ENCODE peak calls at places on chromosomes 16 and 17, in six cellular contexts. U, S, K, J, P and V are unnamed samples.

GRCh38 chr17:27521281-27522027 is 65.2 kb downstream of the KSR1 start:
- DNase-seq in U (no peak), S (no peak), K (no peak), J (no peak), P (no peak), V (no peak)

GRCh38 chr17:57940653-57941329 is 14.4 kb downstream of the CUEDC1 start:
- DNase-seq in U (no peak), S (no peak), K (no peak), J (no peak), P (no peak), V (peak; percentile 63)

GRCh38 chr17:10234033-10234432 is 35.6 kb upstream of the GAS7 start:
- DNase-seq in U (no peak), S (no peak), K (no peak), J (no peak), P (no peak), V (no peak)

GRCh38 chr17:30084773-30085172 is 31.8 kb upstream of the NSRP1 start:
- DNase-seq in U (peak; percentile 27), S (no peak), K (no peak), J (no peak), P (no peak), V (no peak)

GRCh38 chr16:73713817-73714495 is 582.7 kb upstream of the PSMD7 start:
- DNase-seq in U (peak; percentile 52), S (no peak), K (no peak), J (no peak), P (no peak), V (peak; percentile 12)

GRCh38 chr17:59901604-59902003 is 8.7 kb downstream of the RPS6KB1 start:
- DNase-seq in U (no peak), S (no peak), K (no peak), J (no peak), P (no peak), V (no peak)

GRCh38 chr17:29107933-29108805 is 65.2 kb downstream of the PIPOX start:
- DNase-seq in U (no peak), S (no peak), K (no peak), J (peak; percentile 68), P (no peak), V (no peak)

GRCh38 chr16:35733971-35734702 is 2274.7 kb downstream of the TP53TG3F start:
- DNase-seq in U (no peak), S (no peak), K (no peak), J (no peak), P (peak; percentile 61), V (no peak)

GRCh38 chr17:82164853-82165252 is 47.8 kb downstream of the CCDC57 start:
- DNase-seq in U (no peak), S (no peak), K (no peak), J (no peak), P (no peak), V (no peak)

GRCh38 chr16:23343643-23344612 is 41.8 kb downstream of the SCNN1B start:
- DNase-seq in U (no peak), S (no peak), K (no peak), J (no peak), P (no peak), V (no peak)

GRCh38 chr17:45050680-45051059 is 762 bp downstream of the DCAKD start:
- DNase-seq in U (no peak), S (no peak), K (no peak), J (no peak), P (no peak), V (no peak)

GRCh38 chr16:11093578-11094074 is 149.3 kb downstream of the CLEC16A start:
- DNase-seq in U (no peak), S (no peak), K (no peak), J (no peak), P (no peak), V (no peak)

GRCh38 chr17:64661981-64662773 is at the start of gene SMURF2:
- DNase-seq in U (peak; percentile 91), S (peak; percentile 89), K (peak; percentile 84), J (peak; percentile 86), P (peak; percentile 95), V (peak; percentile 92)

GRCh38 chr17:50708050-50709000 is 611 bp upstream of the ANKRD40 start:
- DNase-seq in U (no peak), S (no peak), K (no peak), J (peak; percentile 27), P (no peak), V (no peak)

GRCh38 chr16:24670623-24671454 is 58.6 kb upstream of the TNRC6A start:
- DNase-seq in U (peak; percentile 80), S (peak; percentile 46), K (peak; percentile 56), J (peak; percentile 66), P (no peak), V (peak; percentile 88)

GRCh38 chr17:68598545-68598961 is 2.6 kb downstream of the FAM20A start:
- DNase-seq in U (no peak), S (no peak), K (no peak), J (no peak), P (no peak), V (no peak)

GRCh38 chr17:45977976-45978626 is 20.9 kb upstream of the STH start:
- DNase-seq in U (no peak), S (no peak), K (no peak), J (no peak), P (no peak), V (no peak)

GRCh38 chr17:42065201-42065600 is 14.8 kb upstream of the C17orf113 start:
- DNase-seq in U (no peak), S (no peak), K (no peak), J (no peak), P (no peak), V (no peak)

GRCh38 chr16:53219795-53220194 is 165.0 kb downstream of the CHD9 start:
- DNase-seq in U (no peak), S (no peak), K (no peak), J (no peak), P (no peak), V (no peak)

GRCh38 chr16:88792078-88792550 is 7.1 kb upstream of the PIEZO1 start:
- DNase-seq in U (no peak), S (no peak), K (peak; percentile 13), J (no peak), P (peak; percentile 78), V (no peak)
- H3K4me1 ChIP-seq in U (peaks cover 3% of the 10 kb centered on the region), S (peaks cover 40% of the 10 kb centered on the region), K (no peaks in the 10 kb centered on the region), J (no peaks in the 10 kb centered on the region), P (no peaks in the 10 kb centered on the region), V (no peaks in the 10 kb centered on the region)

DNA sequence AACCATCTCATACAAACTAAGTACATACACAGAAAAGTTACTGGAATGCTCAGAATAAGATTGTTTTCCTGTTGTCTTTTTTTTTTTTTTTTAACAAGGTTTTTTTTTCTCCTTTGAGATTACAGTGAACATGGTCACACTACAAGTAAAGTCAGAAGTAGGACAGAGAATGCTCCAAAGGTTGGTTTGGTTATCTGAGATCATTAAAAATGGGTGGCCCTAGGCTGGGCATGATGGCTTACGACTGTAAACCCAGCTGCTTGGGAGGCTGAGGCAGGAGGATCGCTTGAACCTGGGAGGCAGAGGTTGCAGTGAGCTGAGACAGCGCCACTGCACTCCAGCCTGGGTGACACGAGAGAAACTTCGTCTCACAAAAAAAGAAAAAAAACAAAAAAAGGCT is 6.9 kb upstream of the ST6GALNAC1 start:
- DNase-seq in U (no peak), S (no peak), K (no peak), J (no peak), P (no peak), V (no peak)
- H3K4me1 ChIP-seq in U (no peaks in the 10 kb centered on the region), S (no peaks in the 10 kb centered on the region), K (no peaks in the 10 kb centered on the region), J (no peaks in the 10 kb centered on the region), P (no peaks in the 10 kb centered on the region), V (no peaks in the 10 kb centered on the region)

GRCh38 chr17:2814499-2815341 is 18.5 kb downstream of the RAP1GAP2 start:
- DNase-seq in U (no peak), S (peak; percentile 72), K (no peak), J (no peak), P (peak; percentile 91), V (no peak)
- H3K4me1 ChIP-seq in U (no peaks in the 10 kb centered on the region), S (no peaks in the 10 kb centered on the region), K (no peaks in the 10 kb centered on the region), J (no peaks in the 10 kb centered on the region), P (no peaks in the 10 kb centered on the region), V (no peaks in the 10 kb centered on the region)

DNA sequence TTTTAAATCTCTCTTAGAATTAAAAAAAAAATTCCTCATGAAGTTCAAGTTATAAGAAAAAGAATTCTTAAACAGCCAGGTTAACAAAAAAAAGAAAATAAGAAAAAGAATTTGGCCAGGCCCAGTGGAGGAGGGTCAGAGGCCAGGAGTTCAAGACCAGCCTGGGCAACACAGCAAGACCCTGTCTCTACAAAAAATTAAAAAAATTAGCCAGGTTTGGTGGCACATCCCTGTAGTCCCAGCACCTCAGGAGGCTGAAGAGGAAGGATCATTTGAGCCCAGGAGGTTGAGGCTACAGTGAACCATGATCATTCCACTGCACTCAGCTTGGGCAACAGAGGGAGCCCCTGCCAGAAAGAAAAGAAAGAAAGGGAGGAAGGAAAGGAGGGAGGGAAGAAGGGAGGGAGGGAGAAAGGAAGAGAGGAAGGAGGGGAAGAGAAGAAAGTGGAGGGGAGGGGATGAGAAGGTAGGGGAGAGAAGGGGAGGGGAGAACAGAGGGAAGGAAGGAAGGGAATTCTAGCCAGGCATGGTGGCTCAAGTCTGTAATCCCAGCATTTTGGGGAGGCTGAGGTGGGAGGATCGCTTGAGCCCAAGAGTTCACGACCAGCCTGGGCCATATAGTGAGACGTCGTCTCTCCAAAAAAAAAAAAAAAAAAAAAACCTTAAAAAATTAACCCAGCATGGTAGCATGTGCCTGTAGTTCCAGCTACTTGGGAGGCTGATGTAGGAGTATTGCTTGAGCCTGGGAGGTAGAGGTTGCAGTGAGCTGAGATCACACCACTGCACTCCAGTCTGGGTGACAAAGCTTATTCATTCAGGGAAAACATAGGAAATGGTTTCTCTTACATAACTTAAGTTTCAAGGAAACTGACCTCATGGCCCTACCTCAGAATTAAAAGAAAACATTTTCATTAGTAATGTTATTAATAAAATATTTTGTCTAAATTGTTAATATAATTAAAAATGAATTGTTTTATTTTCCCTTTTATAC is 31.1 kb downstream of the COG1 start:
- DNase-seq in U (no peak), S (no peak), K (no peak), J (no peak), P (no peak), V (no peak)
- H3K4me1 ChIP-seq in U (peaks cover 2% of the 10 kb centered on the region), S (peaks cover 29% of the 10 kb centered on the region), K (peaks cover 7% of the 10 kb centered on the region), J (peaks cover 32% of the 10 kb centered on the region), P (no peaks in the 10 kb centered on the region), V (peaks cover 4% of the 10 kb centered on the region)

DNA sequence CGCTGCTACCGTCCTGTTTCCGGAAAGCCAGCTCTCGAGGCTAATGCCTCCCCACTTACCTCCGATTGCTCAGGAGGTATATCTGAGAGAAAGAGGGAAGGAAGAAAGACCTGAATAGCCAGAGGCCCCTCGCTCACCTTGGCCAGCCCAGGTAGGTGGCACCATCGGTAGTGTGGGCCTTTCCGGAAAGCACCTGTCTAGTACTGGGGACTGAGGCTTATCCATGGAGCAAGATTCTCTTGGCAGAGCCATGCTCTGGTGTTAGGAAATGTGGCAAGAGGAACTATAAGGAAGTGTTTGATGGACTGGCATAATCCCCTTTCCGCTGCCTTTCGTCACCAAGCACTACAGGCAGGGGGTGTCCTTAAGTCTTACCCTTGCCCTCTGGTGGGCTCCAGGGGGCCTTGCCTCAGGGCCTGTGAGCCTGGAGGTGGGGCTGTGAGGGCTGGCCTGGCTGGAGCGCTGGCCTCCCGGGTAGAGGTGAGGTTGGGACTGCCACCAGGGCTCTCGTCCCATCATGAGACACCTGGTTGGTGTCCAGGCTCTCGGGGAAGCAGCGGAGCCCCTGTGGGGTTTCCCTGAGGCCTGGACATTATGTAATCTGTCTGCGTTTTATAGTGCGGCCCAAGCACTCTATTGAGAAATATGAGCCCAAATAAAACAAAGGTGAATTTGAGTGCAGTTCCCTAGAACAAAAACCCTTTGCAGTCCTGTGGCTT is 2.9 kb downstream of the CMIP start:
- DNase-seq in U (peak; percentile 15), S (peak; percentile 66), K (no peak), J (no peak), P (no peak), V (peak; percentile 59)
- H3K4me1 ChIP-seq in U (peaks cover 27% of the 10 kb centered on the region), S (peaks cover 51% of the 10 kb centered on the region), K (peaks cover 16% of the 10 kb centered on the region), J (peaks cover 41% of the 10 kb centered on the region), P (peaks cover 23% of the 10 kb centered on the region), V (peaks cover 12% of the 10 kb centered on the region)

GRCh38 chr17:31598921-31599571 is 207.6 kb downstream of the RAB11FIP4 start:
- DNase-seq in U (no peak), S (no peak), K (no peak), J (no peak), P (no peak), V (no peak)
- H3K4me1 ChIP-seq in U (peaks cover 5% of the 10 kb centered on the region), S (peaks cover 14% of the 10 kb centered on the region), K (no peaks in the 10 kb centered on the region), J (peaks cover 15% of the 10 kb centered on the region), P (no peaks in the 10 kb centered on the region), V (peaks cover 5% of the 10 kb centered on the region)